ENCODE peak calls at places on chromosomes 6 and 20, in four cellular contexts. One of them, this sample, is unnamed.

GRCh38 chr20:1463971-1464570 is 2.6 kb downstream of the NSFL1C start:
- DNase-seq in right cardiac atrium: no peak
- DNase-seq in pancreas: no peak
- DNase-seq in RWPE1: no peak
- DNase-seq in this sample: no peak

GRCh38 chr6:9834233-9834632 is 580.6 kb downstream of the TFAP2A start:
- DNase-seq in right cardiac atrium: no peak
- DNase-seq in pancreas: no peak
- DNase-seq in RWPE1: no peak
- DNase-seq in this sample: no peak

GRCh38 chr6:149898966-149899365 is 1.1 kb upstream of the RAET1E start:
- DNase-seq in right cardiac atrium: no peak
- DNase-seq in pancreas: no peak
- DNase-seq in RWPE1: no peak
- DNase-seq in this sample: no peak

GRCh38 chr6:170232186-170233002 is 58.5 kb downstream of the DLL1 start:
- DNase-seq in right cardiac atrium: peak; percentile 27
- DNase-seq in pancreas: no peak
- DNase-seq in RWPE1: peak; percentile 36
- DNase-seq in this sample: no peak

GRCh38 chr6:32047855-32048766 is 9.9 kb downstream of the CYP21A2 start:
- DNase-seq in right cardiac atrium: peak; percentile 89
- DNase-seq in pancreas: peak; percentile 83
- DNase-seq in RWPE1: peak; percentile 66
- DNase-seq in this sample: peak; percentile 77

GRCh38 chr20:64110411-64111068 is 3.2 kb upstream of the NPBWR2 start:
- DNase-seq in right cardiac atrium: peak; percentile 29
- DNase-seq in pancreas: no peak
- DNase-seq in RWPE1: no peak
- DNase-seq in this sample: no peak

GRCh38 chr6:90121982-90122381 is 174.7 kb downstream of the BACH2 start:
- DNase-seq in right cardiac atrium: no peak
- DNase-seq in pancreas: no peak
- DNase-seq in RWPE1: peak; percentile 54
- DNase-seq in this sample: no peak

GRCh38 chr6:78835817-78836216 is 31.5 kb upstream of the IRAK1BP1 start:
- DNase-seq in right cardiac atrium: no peak
- DNase-seq in pancreas: no peak
- DNase-seq in RWPE1: peak; percentile 20
- DNase-seq in this sample: no peak

GRCh38 chr6:133631421-133631820 is 257.5 kb upstream of the TCF21 start:
- DNase-seq in right cardiac atrium: no peak
- DNase-seq in pancreas: no peak
- DNase-seq in RWPE1: no peak
- DNase-seq in this sample: no peak

GRCh38 chr6:53593001-53593488 is 48.1 kb upstream of the GCLC start:
- DNase-seq in right cardiac atrium: no peak
- DNase-seq in pancreas: no peak
- DNase-seq in RWPE1: no peak
- DNase-seq in this sample: no peak

GRCh38 chr6:150293423-150294280 is 75.2 kb upstream of the IYD start:
- DNase-seq in right cardiac atrium: no peak
- DNase-seq in pancreas: no peak
- DNase-seq in RWPE1: peak; percentile 60
- DNase-seq in this sample: no peak

GRCh38 chr20:33515569-33516216 is 25.8 kb downstream of the CBFA2T2 start:
- DNase-seq in right cardiac atrium: no peak
- DNase-seq in pancreas: no peak
- DNase-seq in RWPE1: no peak
- DNase-seq in this sample: no peak

GRCh38 chr20:11520596-11520995 is 397.1 kb upstream of the BTBD3 start:
- DNase-seq in right cardiac atrium: no peak
- DNase-seq in pancreas: no peak
- DNase-seq in RWPE1: no peak
- DNase-seq in this sample: no peak

GRCh38 chr6:38131527-38131965 is 312.0 kb downstream of the ZFAND3 start:
- DNase-seq in right cardiac atrium: no peak
- DNase-seq in pancreas: no peak
- DNase-seq in RWPE1: peak; percentile 13
- DNase-seq in this sample: no peak

GRCh38 chr6:138999949-139000725 is 12.1 kb upstream of the REPS1 start:
- DNase-seq in right cardiac atrium: no peak
- DNase-seq in pancreas: no peak
- DNase-seq in RWPE1: no peak
- DNase-seq in this sample: no peak

GRCh38 chr20:16308754-16309153 is 264.5 kb downstream of the KIF16B start:
- DNase-seq in right cardiac atrium: no peak
- DNase-seq in pancreas: no peak
- DNase-seq in RWPE1: no peak
- DNase-seq in this sample: no peak

GRCh38 chr6:43903739-43904290 is 133.8 kb downstream of the VEGFA start:
- DNase-seq in right cardiac atrium: no peak
- DNase-seq in pancreas: no peak
- DNase-seq in RWPE1: no peak
- DNase-seq in this sample: no peak

GRCh38 chr6:5215799-5216198 is 45.0 kb downstream of the LYRM4 start:
- DNase-seq in right cardiac atrium: no peak
- DNase-seq in pancreas: no peak
- DNase-seq in RWPE1: no peak
- DNase-seq in this sample: no peak

GRCh38 chr6:35429463-35429862 is 22.7 kb upstream of the FANCE start:
- DNase-seq in right cardiac atrium: no peak
- DNase-seq in pancreas: no peak
- DNase-seq in RWPE1: no peak
- DNase-seq in this sample: no peak

GRCh38 chr6:125808591-125808990 is 17.8 kb downstream of the NCOA7 start:
- DNase-seq in right cardiac atrium: no peak
- DNase-seq in pancreas: no peak
- DNase-seq in RWPE1: no peak
- DNase-seq in this sample: no peak

GRCh38 chr6:90157441-90157840 is 139.2 kb downstream of the BACH2 start:
- DNase-seq in right cardiac atrium: no peak
- DNase-seq in pancreas: no peak
- DNase-seq in RWPE1: no peak
- DNase-seq in this sample: no peak

GRCh38 chr20:7736336-7736735 is 203.9 kb downstream of the HAO1 start:
- DNase-seq in right cardiac atrium: no peak
- DNase-seq in pancreas: no peak
- DNase-seq in RWPE1: peak; percentile 37
- DNase-seq in this sample: no peak

GRCh38 chr20:17749979-17750721 is 50.4 kb downstream of the BANF2 start:
- DNase-seq in right cardiac atrium: peak; percentile 89
- DNase-seq in pancreas: peak; percentile 42
- DNase-seq in RWPE1: no peak
- DNase-seq in this sample: peak; percentile 51

DNA sequence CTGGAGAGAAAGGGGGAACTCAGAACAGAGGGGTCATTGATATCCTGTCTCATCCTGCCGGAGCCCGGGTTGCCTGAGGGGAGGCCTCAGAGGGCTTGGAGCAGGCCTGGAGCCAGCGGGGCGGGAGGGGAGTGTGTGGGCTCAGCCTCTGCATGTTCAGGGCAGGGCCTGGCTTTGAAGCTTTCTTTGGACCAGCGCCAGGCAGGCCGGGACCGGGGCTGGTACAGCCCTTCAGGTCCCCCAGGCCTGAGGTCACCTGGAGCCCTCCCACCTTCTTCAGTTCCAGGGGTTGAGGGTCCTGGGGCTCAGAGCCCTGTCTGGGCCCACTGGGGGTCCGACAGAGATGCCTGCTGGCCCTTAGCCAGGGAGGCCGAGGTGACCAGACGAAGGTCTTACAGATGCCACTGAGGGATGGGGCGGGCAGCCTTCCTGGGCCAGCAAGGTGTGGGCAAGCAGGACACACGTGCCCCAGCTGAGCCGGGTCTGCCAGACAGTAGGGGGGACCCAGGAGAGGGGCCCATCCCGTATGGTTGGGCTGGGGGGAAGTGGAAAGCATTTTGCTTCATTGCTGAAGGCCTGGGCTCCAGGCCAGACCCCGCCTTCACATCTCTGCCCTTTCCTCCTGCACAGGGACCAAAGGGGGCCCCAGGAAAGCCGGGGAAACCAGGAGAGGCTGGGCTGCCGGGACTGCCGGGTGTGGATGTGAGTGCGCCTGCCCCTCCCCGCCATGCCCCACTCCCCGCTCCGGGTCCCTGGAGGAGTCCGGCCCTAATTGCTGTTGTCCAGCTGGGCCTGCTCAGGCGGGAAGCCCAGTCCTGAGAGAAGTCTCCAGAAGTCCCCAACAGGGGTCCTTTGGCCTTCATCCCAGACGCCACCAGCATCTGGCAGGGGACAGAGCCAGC is 2.0 kb downstream of the COL9A3 start:
- DNase-seq in right cardiac atrium: peak; percentile 93
- DNase-seq in pancreas: peak; percentile 54
- DNase-seq in RWPE1: peak; percentile 88
- DNase-seq in this sample: no peak
- H3K27ac ChIP-seq in right cardiac atrium: peak overlapping the region; percentile 6
- H3K27ac ChIP-seq in pancreas: no peak overlapping the region
- H3K27ac ChIP-seq in RWPE1: peak overlapping the region; percentile 69
- H3K27ac ChIP-seq in this sample: no peak overlapping the region

GRCh38 chr6:15106958-15107643 is 138.8 kb upstream of the JARID2 start:
- DNase-seq in right cardiac atrium: no peak
- DNase-seq in pancreas: no peak
- DNase-seq in RWPE1: no peak
- DNase-seq in this sample: no peak
- H3K27ac ChIP-seq in right cardiac atrium: no peak overlapping the region
- H3K27ac ChIP-seq in pancreas: no peak overlapping the region
- H3K27ac ChIP-seq in RWPE1: no peak overlapping the region
- H3K27ac ChIP-seq in this sample: no peak overlapping the region

GRCh38 chr20:5526516-5526915 is 209.8 kb upstream of the PROKR2 start:
- DNase-seq in right cardiac atrium: no peak
- DNase-seq in pancreas: no peak
- DNase-seq in RWPE1: no peak
- DNase-seq in this sample: no peak

GRCh38 chr20:5528719-5529256 is 212.0 kb upstream of the PROKR2 start:
- DNase-seq in right cardiac atrium: no peak
- DNase-seq in pancreas: peak; percentile 79
- DNase-seq in RWPE1: peak; percentile 83
- DNase-seq in this sample: peak; percentile 77

GRCh38 chr20:5524886-5525285 is 208.1 kb upstream of the PROKR2 start:
- DNase-seq in right cardiac atrium: no peak
- DNase-seq in pancreas: no peak
- DNase-seq in RWPE1: no peak
- DNase-seq in this sample: no peak

GRCh38 chr20:5531318-5532081 is 214.7 kb upstream of the PROKR2 start:
- DNase-seq in right cardiac atrium: no peak
- DNase-seq in pancreas: no peak
- DNase-seq in RWPE1: no peak
- DNase-seq in this sample: no peak

DNA sequence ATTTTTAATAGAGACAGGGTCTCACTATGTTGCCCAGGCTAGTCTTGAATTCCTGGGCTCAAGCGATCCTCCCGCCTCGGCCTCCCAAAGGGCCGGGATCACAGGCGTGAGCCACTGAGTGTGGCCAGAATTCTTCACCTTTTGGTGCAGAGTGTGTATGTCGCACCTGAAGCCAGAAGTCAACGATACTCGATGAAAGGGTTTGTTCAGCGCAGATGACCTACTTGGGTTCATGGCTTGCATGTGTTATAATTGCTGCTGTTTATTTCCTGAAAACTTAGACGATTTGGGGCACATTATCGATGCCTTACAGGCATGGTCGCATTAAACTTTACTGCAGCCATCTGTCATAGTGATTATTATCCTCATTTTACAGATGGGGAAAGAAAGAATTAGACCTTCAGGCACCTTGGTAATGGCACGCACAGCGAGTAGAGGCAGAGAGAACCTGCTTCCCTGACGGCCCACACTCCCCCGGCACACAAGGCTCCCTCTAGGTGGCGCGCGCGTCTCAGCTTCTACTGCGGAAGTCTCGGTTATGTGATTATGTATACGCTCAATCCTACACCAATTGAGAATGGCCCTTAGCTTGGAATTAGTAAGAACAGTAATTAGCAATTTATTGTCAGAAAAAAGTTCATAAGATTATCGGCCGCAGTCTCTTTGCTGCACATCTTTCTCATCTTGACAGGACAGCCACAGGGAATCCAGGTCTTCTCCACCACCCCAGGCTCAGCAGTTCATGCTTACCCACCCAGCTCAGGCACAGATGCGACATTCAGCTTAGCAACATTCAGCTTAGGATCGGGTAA is 212.8 kb upstream of the PROKR2 start:
- DNase-seq in right cardiac atrium: peak; percentile 93
- DNase-seq in pancreas: peak; percentile 80
- DNase-seq in RWPE1: peak; percentile 74
- DNase-seq in this sample: peak; percentile 85
- H3K27ac ChIP-seq in right cardiac atrium: no peak overlapping the region
- H3K27ac ChIP-seq in pancreas: no peak overlapping the region
- H3K27ac ChIP-seq in RWPE1: peak overlapping the region; percentile 14
- H3K27ac ChIP-seq in this sample: no peak overlapping the region

GRCh38 chr6:22098623-22099022 is 198.2 kb downstream of the PRL start:
- DNase-seq in right cardiac atrium: no peak
- DNase-seq in pancreas: no peak
- DNase-seq in RWPE1: no peak
- DNase-seq in this sample: no peak
- H3K27ac ChIP-seq in right cardiac atrium: no peak overlapping the region
- H3K27ac ChIP-seq in pancreas: no peak overlapping the region
- H3K27ac ChIP-seq in RWPE1: no peak overlapping the region
- H3K27ac ChIP-seq in this sample: no peak overlapping the region

DNA sequence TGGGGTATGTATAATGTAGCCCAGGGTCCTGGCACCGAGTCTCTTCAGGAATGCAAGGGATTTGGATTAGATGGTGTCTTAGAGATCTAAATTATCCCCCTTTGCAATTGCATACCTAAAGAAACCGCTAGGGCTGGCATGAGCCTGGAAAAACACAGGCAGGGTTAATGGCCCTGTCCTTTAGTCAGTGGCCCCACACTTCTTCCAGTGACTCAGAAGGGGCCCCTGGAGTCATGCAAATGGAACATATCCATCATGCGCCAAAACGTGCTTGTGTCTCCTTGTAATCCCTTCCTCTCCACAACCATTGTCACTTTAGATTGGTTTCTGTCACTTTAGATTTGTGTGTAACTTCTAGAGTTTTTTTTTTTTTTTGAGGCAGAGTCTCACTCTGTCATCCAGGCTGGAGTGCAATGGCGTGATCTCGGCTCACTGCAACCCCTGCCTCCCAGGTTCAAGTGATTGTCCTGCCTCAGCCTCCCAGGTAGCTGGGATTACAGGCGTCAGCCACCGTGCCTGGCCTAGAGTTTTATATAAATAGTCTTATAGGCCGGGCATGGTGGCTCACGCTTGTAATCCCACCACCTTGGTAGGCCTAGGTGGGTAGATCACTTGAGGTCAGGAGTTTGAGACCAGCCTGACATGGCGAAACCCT is 8.7 kb upstream of the MYBL2 start:
- DNase-seq in right cardiac atrium: no peak
- DNase-seq in pancreas: no peak
- DNase-seq in RWPE1: peak; percentile 49
- DNase-seq in this sample: no peak
- H3K27ac ChIP-seq in right cardiac atrium: no peak overlapping the region
- H3K27ac ChIP-seq in pancreas: peak overlapping the region; percentile 85
- H3K27ac ChIP-seq in RWPE1: peak overlapping the region; percentile 85
- H3K27ac ChIP-seq in this sample: no peak overlapping the region

DNA sequence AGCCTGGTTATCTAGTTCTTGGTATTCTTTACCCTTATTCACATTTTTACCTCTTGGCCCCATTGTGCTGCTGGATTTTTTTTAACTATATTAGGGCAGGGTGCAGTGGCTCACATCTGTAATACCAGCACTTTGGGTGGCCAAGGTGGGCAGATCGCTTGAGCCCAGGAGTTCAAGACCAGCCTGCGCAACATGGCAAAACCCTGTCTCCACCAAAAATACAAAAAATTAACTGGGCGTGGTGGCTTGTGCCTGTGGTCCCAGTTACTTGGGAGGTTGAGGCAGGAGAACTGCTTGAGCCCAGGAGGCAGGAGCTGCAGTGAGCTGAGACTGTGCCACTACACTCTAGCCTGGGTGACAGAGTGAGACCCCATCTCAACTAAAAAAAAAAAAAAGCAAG is 12.2 kb upstream of the TAF8 start:
- DNase-seq in right cardiac atrium: no peak
- DNase-seq in pancreas: no peak
- DNase-seq in RWPE1: no peak
- DNase-seq in this sample: no peak
- H3K27ac ChIP-seq in right cardiac atrium: no peak overlapping the region
- H3K27ac ChIP-seq in pancreas: no peak overlapping the region
- H3K27ac ChIP-seq in RWPE1: no peak overlapping the region
- H3K27ac ChIP-seq in this sample: no peak overlapping the region

This sample was measured in lung.